ENCODE peak calls at places on chromosomes 7 and 10, in eight cellular contexts. A is epithelial cell of esophagus, G is heart right ventricle, P is GM06990, U is BE2C, L is psoas muscle, Y is ascending aorta, K is AG10803. S is an unnamed sample.

GRCh38 chr7:18250133-18250532 is 222.5 kb upstream of the PRPS1L1 start:
- DNase-seq in U (no peak), L (no peak), A (no peak), K (no peak), G (no peak), P (no peak), Y (no peak), S (no peak)

GRCh38 chr10:103066141-103067098 is 126.7 kb downstream of the NT5C2 start:
- DNase-seq in L (no peak), A (no peak), G (no peak), P (no peak), U (no peak), K (peak; percentile 28), Y (peak; percentile 56), S (no peak)

GRCh38 chr10:16673443-16673842 is 143.8 kb downstream of the RSU1 start:
- DNase-seq in U (no peak), P (no peak), G (no peak), Y (no peak), L (no peak), A (no peak), K (peak; percentile 34), S (no peak)

GRCh38 chr10:75009426-75009825 is 102.0 kb upstream of the SAMD8 start:
- DNase-seq in K (no peak), L (no peak), G (no peak), A (no peak), P (no peak), U (no peak), Y (no peak), S (no peak)

GRCh38 chr10:69239816-69240434 is 19.8 kb downstream of the HKDC1 start:
- DNase-seq in L (no peak), K (peak; percentile 79), U (no peak), A (no peak), G (no peak), P (no peak), Y (peak; percentile 81), S (no peak)

GRCh38 chr7:137895301-137896201 is 48.8 kb upstream of the DGKI start:
- DNase-seq in U (no peak), L (no peak), A (no peak), K (no peak), P (peak; percentile 61), Y (no peak), G (no peak), S (no peak)

GRCh38 chr7:112006071-112006470 is 200.1 kb downstream of the DOCK4 start:
- DNase-seq in L (no peak), K (no peak), G (no peak), P (no peak), U (no peak), Y (no peak), A (peak; percentile 26), S (no peak)

GRCh38 chr10:88986549-88987242 is 3.9 kb upstream of the FAS start:
- DNase-seq in A (peak; percentile 60), U (peak; percentile 27), Y (no peak), P (no peak), G (peak; percentile 38), L (no peak), K (peak; percentile 32), S (no peak)

GRCh38 chr10:131750973-131751826 is 149.6 kb upstream of the PPP2R2D start:
- DNase-seq in K (no peak), G (no peak), P (no peak), L (peak; percentile 25), A (peak; percentile 7), Y (no peak), U (no peak), S (no peak)

GRCh38 chr10:125375210-125375609 is 214.8 kb upstream of the CTBP2 start:
- DNase-seq in U (no peak), L (no peak), Y (no peak), K (no peak), P (no peak), A (peak; percentile 42), G (no peak), S (no peak)
- TF ChIP-seq CTCF in U (no peak), L (peak; percentile 13), Y (no peak), K (no peak), P (no peak), A (peak; percentile 23), G (peak; percentile 15), S (no peak)

GRCh38 chr10:31318854-31319601 is at the start of gene ZEB1:
- DNase-seq in G (peak; percentile 93), A (peak; percentile 94), U (peak; percentile 93), L (peak; percentile 91), P (peak; percentile 91), Y (peak; percentile 94), K (peak; percentile 91), S (peak; percentile 63)

GRCh38 chr10:31321396-31321941 is 2.5 kb downstream of the ZEB1 start:
- DNase-seq in L (no peak), U (peak; percentile 12), Y (no peak), G (peak; percentile 4), P (no peak), A (no peak), K (no peak), S (no peak)

GRCh38 chr10:31319602-31320178 is 674 bp downstream of the ZEB1 start:
- DNase-seq in L (no peak), A (no peak), G (no peak), P (no peak), Y (peak; percentile 61), K (no peak), U (no peak), S (peak; percentile 18)

GRCh38 chr10:31320179-31320597 is 1.2 kb downstream of the ZEB1 start:
- DNase-seq in U (peak; percentile 50), P (peak; percentile 78), L (peak; percentile 70), Y (peak; percentile 68), K (no peak), A (peak; percentile 10), G (peak; percentile 62), S (no peak)

GRCh38 chr10:31320598-31321211 is 1.7 kb downstream of the ZEB1 start:
- DNase-seq in P (peak; percentile 78), G (peak; percentile 64), Y (peak; percentile 77), L (peak; percentile 71), A (peak; percentile 28), U (peak; percentile 61), K (peak; percentile 55), S (peak; percentile 41)
- TF ChIP-seq CTCF in P (no peak), G (peak; percentile 9), Y (peak; percentile 16), L (peak; percentile 7), A (no peak), U (no peak), K (no peak), S (no peak)

GRCh38 chr7:64621656-64622055 is 44.3 kb upstream of the ZNF107 start:
- DNase-seq in K (no peak), A (no peak), P (no peak), L (no peak), G (no peak), U (no peak), Y (no peak), S (no peak)
- TF ChIP-seq CTCF in K (no peak), A (no peak), P (no peak), L (no peak), G (no peak), U (no peak), Y (no peak), S (no peak)

GRCh38 chr7:99505324-99505662 is 831 bp downstream of the ZKSCAN5 start:
- DNase-seq in P (no peak), Y (no peak), A (peak; percentile 14), K (peak; percentile 4), U (no peak), L (no peak), G (no peak), S (no peak)

GRCh38 chr7:99504281-99504602 is 220 bp upstream of the ZKSCAN5 start:
- DNase-seq in K (no peak), A (no peak), G (no peak), P (no peak), Y (no peak), U (peak; percentile 100), L (no peak), S (peak; percentile 99)

GRCh38 chr7:99500637-99501009 is 542 bp upstream of the ZNF394 start:
- DNase-seq in P (no peak), L (no peak), U (no peak), Y (no peak), K (no peak), A (no peak), G (no peak), S (no peak)

GRCh38 chr7:99499713-99500636 is at the start of gene ZNF394:
- DNase-seq in K (peak; percentile 89), Y (peak; percentile 95), P (peak; percentile 87), U (peak; percentile 93), L (peak; percentile 95), G (peak; percentile 93), A (peak; percentile 93), S (peak; percentile 71)

GRCh38 chr7:99504603-99505323 is at the start of gene ZKSCAN5:
- DNase-seq in U (peak; percentile 94), G (peak; percentile 99), L (peak; percentile 99), A (peak; percentile 98), Y (peak; percentile 99), K (peak; percentile 98), P (peak; percentile 97), S (peak; percentile 96)
- TF ChIP-seq CTCF in U (no peak), G (no peak), L (no peak), A (no peak), Y (no peak), K (no peak), P (no peak), S (no peak)

DNA sequence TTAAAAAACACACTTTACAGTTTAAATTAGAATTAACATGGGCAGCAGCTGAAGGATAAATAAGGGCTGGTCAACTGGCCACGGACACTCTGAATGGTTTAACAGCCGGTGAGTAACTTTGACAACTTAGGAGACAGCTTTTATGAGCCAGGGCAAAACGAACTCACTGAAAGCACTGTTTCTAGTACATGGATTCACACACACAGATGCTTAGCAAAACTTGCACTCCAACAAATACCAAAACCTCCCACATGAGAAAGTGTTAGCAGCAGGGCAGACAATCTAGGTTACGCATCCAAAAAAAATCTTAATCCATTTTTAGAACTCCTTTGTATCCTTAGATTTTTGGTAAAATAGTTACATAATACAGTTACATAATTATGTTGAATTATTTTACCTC is 486.4 kb downstream of the PHTF2 start:
- DNase-seq in L (no peak), Y (no peak), K (peak; percentile 69), G (no peak), P (no peak), U (no peak), A (no peak), S (no peak)
- TF ChIP-seq CTCF in L (no peak), Y (no peak), K (no peak), G (no peak), P (no peak), U (no peak), A (no peak), S (no peak)

DNA sequence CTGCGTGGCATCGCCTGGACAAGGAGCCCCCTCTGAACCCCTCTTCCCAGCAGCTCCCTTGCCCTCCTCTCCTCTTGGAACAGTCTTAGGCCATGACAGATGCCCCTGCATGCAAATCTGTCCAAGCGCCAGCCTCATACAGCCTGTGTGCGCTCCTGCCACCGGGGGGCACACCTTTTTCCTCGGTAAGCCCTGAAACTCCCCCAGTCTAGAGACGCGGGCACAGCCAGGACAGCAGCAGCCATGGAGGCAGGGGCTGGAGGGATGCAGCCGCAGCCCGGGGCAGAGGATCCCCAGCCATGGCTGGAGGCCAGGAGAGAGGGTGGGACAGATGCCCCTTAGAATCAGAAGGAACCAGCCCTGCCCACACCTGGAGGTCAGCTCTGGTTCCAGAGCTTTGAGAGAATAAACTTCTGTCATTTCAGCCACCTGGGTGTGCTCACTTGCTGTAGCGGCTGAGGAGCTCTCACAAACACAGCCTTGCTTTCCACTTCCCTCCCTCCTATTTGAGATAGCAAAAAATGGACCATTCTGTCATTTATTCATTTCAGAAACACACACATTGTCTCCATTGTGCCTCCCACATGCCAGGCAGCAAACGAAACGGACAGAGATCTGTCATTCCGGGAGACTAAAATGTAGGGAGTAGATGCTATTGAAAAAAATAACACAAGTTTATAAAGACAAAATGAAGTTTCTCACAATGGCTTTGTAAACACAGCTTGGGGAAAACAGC is 241.5 kb downstream of the WDR37 start:
- DNase-seq in K (no peak), P (no peak), G (peak; percentile 1), U (peak; percentile 28), A (no peak), L (no peak), Y (no peak), S (no peak)
- TF ChIP-seq CTCF in K (no peak), P (peak; percentile 9), G (no peak), U (peak; percentile 38), A (no peak), L (no peak), Y (no peak), S (no peak)

S was measured in mesothelial cell of epicardium.